ENCODE peak calls at places on chromosomes 12 and 14, in six cellular contexts. L, N, F, T, I and C are unnamed samples.

GRCh38 chr12:120892265-120892664 is 11.9 kb downstream of the SPPL3 start:
- DNase-seq in T (no peak), N (no peak), I (no peak), F (no peak), L (no peak), C (no peak)

GRCh38 chr12:38886064-38886463 is 19.3 kb downstream of the CPNE8 start:
- DNase-seq in L (no peak), I (no peak), N (no peak), T (peak; percentile 80), F (no peak), C (no peak)

GRCh38 chr14:22839159-22839779 is 2.9 kb downstream of the MMP14 start:
- DNase-seq in L (no peak), T (peak; percentile 53), F (no peak), I (peak; percentile 96), N (peak; percentile 54), C (no peak)

GRCh38 chr12:67354966-67355365 is 85.8 kb downstream of the CAND1 start:
- DNase-seq in N (peak; percentile 8), I (no peak), L (no peak), F (no peak), T (no peak), C (no peak)

GRCh38 chr14:53127151-53127550 is 26.0 kb downstream of the DDHD1 start:
- DNase-seq in L (no peak), F (no peak), I (no peak), T (no peak), N (no peak), C (no peak)

GRCh38 chr14:92903359-92903758 is 19.6 kb upstream of the CHGA start:
- DNase-seq in F (no peak), I (no peak), L (no peak), T (no peak), N (no peak), C (no peak)

GRCh38 chr14:95507701-95508103 is 8.7 kb downstream of the SYNE3 start:
- DNase-seq in T (peak; percentile 89), I (peak; percentile 66), N (peak; percentile 75), F (no peak), L (no peak), C (no peak)

GRCh38 chr14:100030441-100031153 is 34.6 kb upstream of the EVL start:
- DNase-seq in F (no peak), I (peak; percentile 77), T (peak; percentile 97), N (peak; percentile 95), L (no peak), C (no peak)

GRCh38 chr12:31216479-31216878 is 109.5 kb downstream of the SINHCAF start:
- DNase-seq in I (no peak), F (no peak), T (no peak), N (no peak), L (no peak), C (no peak)

GRCh38 chr14:81326451-81326850 is 73.7 kb downstream of the STON2 start:
- DNase-seq in N (no peak), T (no peak), F (no peak), I (no peak), L (no peak), C (no peak)

GRCh38 chr12:111462134-111462821 is 56.6 kb downstream of the SH2B3 start:
- DNase-seq in L (no peak), I (peak; percentile 61), N (peak; percentile 87), T (no peak), F (no peak), C (no peak)

GRCh38 chr12:52235822-52236291 is 2.8 kb downstream of the KRT7 start:
- DNase-seq in I (peak; percentile 15), L (no peak), N (no peak), F (no peak), T (no peak), C (no peak)

GRCh38 chr12:70989232-70989631 is 68.7 kb upstream of the PTPRR start:
- DNase-seq in L (no peak), T (no peak), N (no peak), I (no peak), F (no peak), C (no peak)

GRCh38 chr12:50659260-50659659 is 104.6 kb upstream of the ATF1 start:
- DNase-seq in T (no peak), F (no peak), L (no peak), N (no peak), I (no peak), C (no peak)

GRCh38 chr12:111685322-111685810 is 390 bp downstream of the BRAP start:
- DNase-seq in I (no peak), N (no peak), F (no peak), L (no peak), T (no peak), C (no peak)

GRCh38 chr12:128388461-128388921 is 121.5 kb downstream of the TMEM132C start:
- DNase-seq in T (no peak), F (no peak), N (no peak), L (no peak), I (no peak), C (no peak)

GRCh38 chr12:77947326-77947725 is 116.6 kb downstream of the NAV3 start:
- DNase-seq in N (peak; percentile 83), I (peak; percentile 50), T (peak; percentile 56), F (no peak), L (no peak), C (no peak)

GRCh38 chr12:56991319-56991906 is 14.9 kb downstream of the ZBTB39 start:
- DNase-seq in N (no peak), I (no peak), L (peak; percentile 33), F (no peak), T (no peak), C (peak; percentile 30)

GRCh38 chr14:103456167-103456835 is 66.3 kb downstream of the CKB start:
- DNase-seq in F (no peak), L (no peak), T (peak; percentile 37), I (no peak), N (peak; percentile 52), C (no peak)

GRCh38 chr14:100327128-100327527 is 4.0 kb downstream of the SLC25A47 start:
- DNase-seq in L (no peak), I (no peak), N (no peak), F (no peak), T (no peak), C (no peak)

GRCh38 chr14:63986789-63987533 is 134.2 kb downstream of the SYNE2 start:
- DNase-seq in T (peak; percentile 84), L (no peak), I (peak; percentile 65), F (peak; percentile 2), N (peak; percentile 78), C (no peak)

GRCh38 chr12:125533434-125534029 is 468.3 kb downstream of the AACS start:
- DNase-seq in I (peak; percentile 49), F (peak; percentile 60), T (no peak), L (peak; percentile 90), N (no peak), C (peak; percentile 89)

GRCh38 chr12:116568203-116568602 is 9.0 kb downstream of the MAP1LC3B2 start:
- DNase-seq in I (no peak), L (no peak), N (no peak), F (no peak), T (no peak), C (no peak)

GRCh38 chr12:97541366-97541765 is 78.8 kb downstream of the RMST start:
- DNase-seq in I (no peak), N (no peak), L (no peak), F (no peak), T (no peak), C (no peak)

GRCh38 chr14:55603401-55603953 is 23.5 kb downstream of the KTN1 start:
- DNase-seq in T (no peak), L (no peak), N (no peak), I (no peak), F (no peak), C (no peak)
- H3K14ac ChIP-seq in T (no peak overlapping the region), L (no peak overlapping the region), N (no peak overlapping the region), I (no peak overlapping the region), F (no peak overlapping the region), C (no peak overlapping the region)

DNA sequence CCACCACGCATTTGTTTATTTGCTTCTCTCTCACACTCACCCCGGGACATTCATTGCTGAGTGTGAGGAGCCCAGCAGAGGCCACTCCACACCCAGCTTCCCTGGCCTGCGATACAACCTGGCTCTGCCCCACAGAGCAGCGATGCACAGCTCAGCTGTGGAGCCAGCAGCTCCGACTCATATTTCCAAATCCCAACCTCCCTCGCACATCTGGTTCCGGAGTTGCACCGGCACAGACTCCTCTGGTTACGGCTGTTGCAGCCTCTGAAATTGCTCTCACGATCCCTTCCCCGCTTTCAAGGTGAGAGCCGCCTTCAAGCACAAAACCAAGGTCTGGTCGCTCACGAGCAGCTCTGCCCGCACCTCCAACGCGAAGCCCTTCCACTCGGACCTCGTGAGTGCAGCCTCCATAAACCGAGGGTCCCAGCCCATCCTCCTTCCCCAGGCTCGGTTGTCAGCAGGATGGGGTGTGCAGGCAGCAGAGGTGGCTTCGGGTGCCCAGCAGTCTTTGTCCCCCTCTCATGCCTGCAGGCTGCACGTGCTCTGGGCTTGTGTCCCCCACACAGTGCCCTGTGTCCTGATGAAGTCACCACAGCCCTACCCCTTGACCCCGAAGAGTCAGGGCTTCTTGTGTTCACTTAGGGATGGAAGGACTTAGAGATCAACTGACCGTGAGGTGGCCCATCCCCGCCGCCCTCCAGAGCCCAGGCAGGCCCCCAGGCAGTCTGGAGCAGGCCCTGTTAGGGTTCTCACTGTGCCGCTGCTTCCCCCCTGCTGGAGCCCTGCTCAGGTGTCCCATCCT is 184.3 kb downstream of the ADGRD1 start:
- DNase-seq in L (no peak), I (no peak), F (no peak), T (no peak), N (no peak), C (peak; percentile 29)
- H3K9me3 ChIP-seq in L (no peaks in the 10 kb centered on the region), I (no peaks in the 10 kb centered on the region), F (no peaks in the 10 kb centered on the region), T (no peaks in the 10 kb centered on the region), N (peaks cover 42% of the 10 kb centered on the region), C (no peaks in the 10 kb centered on the region)

DNA sequence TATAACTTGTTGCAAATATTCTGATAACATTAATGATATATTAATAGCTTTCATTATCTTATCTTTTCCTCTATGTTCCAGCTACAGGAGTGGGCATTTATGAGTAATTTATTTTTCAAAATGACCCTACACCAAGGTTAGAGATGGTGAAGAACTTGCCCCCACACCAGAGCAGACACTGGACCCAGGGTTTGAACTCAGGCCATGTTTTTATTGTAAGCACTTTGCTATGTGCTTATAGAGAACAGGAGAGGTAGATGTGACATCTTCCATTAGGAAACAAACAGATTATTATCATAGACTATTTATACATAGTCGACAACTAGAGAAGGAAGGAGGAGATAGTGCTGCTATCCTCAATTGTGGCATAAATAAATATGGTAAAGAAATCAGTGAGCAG is 265.2 kb downstream of the EGLN3 start:
- DNase-seq in L (no peak), N (no peak), F (no peak), I (no peak), T (no peak), C (no peak)
- H3K14ac ChIP-seq in L (no peak overlapping the region), N (no peak overlapping the region), F (no peak overlapping the region), I (no peak overlapping the region), T (no peak overlapping the region), C (no peak overlapping the region)

GRCh38 chr12:74953697-74954096 is 255.9 kb downstream of the KCNC2 start:
- DNase-seq in I (no peak), L (no peak), N (no peak), F (no peak), T (no peak), C (no peak)
- H3K9me3 ChIP-seq in I (no peaks in the 10 kb centered on the region), L (peaks cover 3% of the 10 kb centered on the region), N (no peaks in the 10 kb centered on the region), F (no peaks in the 10 kb centered on the region), T (peaks cover 30% of the 10 kb centered on the region), C (no peaks in the 10 kb centered on the region)

DNA sequence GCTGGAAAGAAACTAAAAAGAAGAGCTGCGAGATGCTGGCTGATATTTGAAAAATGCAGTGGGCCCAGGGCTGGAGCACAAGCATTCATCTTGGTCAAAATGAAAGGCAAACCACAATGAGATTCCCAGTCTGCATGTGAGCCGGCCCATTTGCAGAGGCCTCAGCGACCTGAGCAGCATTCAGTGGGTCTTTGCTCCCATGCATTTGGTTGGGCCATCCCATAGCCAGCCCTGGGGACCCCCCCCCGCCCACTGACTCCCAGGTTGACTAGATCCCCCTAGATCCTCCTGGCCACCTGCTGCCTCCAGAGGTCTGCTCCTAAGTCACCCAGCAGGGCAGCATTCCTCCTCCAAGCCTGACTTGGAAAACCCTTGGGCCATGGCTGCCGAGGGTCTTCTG is 59.8 kb downstream of the PRMT8 start:
- DNase-seq in L (peak; percentile 27), T (no peak), I (peak; percentile 3), N (no peak), F (no peak), C (no peak)
- H3K14ac ChIP-seq in L (no peak overlapping the region), T (no peak overlapping the region), I (no peak overlapping the region), N (no peak overlapping the region), F (no peak overlapping the region), C (no peak overlapping the region)